ENCODE peak calls at places on chromosome 22, in five cellular contexts. L, B, W, P and T are unnamed samples.

GRCh38 chr22:42357221-42357620 is 75.0 kb downstream of the NFAM1 start:
- DNase-seq in P (peak; percentile 51), B (no peak), L (no peak), W (no peak), T (no peak)

GRCh38 chr22:42383287-42383686 is 48.9 kb downstream of the NFAM1 start:
- DNase-seq in P (no peak), L (no peak), B (no peak), W (no peak), T (no peak)

GRCh38 chr22:47616396-47617020 is 854.1 kb downstream of the TBC1D22A start:
- DNase-seq in W (no peak), B (peak; percentile 43), L (no peak), P (no peak), T (no peak)

GRCh38 chr22:37419916-37420655 is 7.2 kb downstream of the ELFN2 start:
- DNase-seq in B (peak; percentile 49), P (peak; percentile 41), W (no peak), L (no peak), T (no peak)

GRCh38 chr22:16783930-16784354 is 41.3 kb downstream of the XKR3 start:
- DNase-seq in L (no peak), B (no peak), P (no peak), W (no peak), T (peak; percentile 39)

GRCh38 chr22:37501610-37502341 is 15.6 kb upstream of the MFNG start:
- DNase-seq in B (peak; percentile 92), W (no peak), L (peak; percentile 92), P (peak; percentile 88), T (no peak)

GRCh38 chr22:20591660-20592310 is 84.4 kb downstream of the MED15 start:
- DNase-seq in P (no peak), L (peak; percentile 75), B (peak; percentile 40), W (no peak), T (no peak)

GRCh38 chr22:37830093-37830842 is 7.1 kb downstream of the GALR3 start:
- DNase-seq in P (no peak), L (no peak), B (no peak), W (no peak), T (no peak)

GRCh38 chr22:47294222-47294532 is 531.7 kb downstream of the TBC1D22A start:
- DNase-seq in L (peak; percentile 96), W (peak; percentile 57), P (no peak), B (peak; percentile 38), T (no peak)

GRCh38 chr22:30837531-30837930 is 131.0 kb downstream of the MORC2 start:
- DNase-seq in L (no peak), W (no peak), B (no peak), P (no peak), T (no peak)

GRCh38 chr22:39656495-39657490 is 86.2 kb downstream of the CACNA1I start:
- DNase-seq in P (no peak), L (no peak), W (no peak), B (no peak), T (no peak)

GRCh38 chr22:31586137-31586920 is 75.7 kb downstream of the PISD start:
- DNase-seq in L (peak; percentile 75), P (no peak), B (no peak), W (no peak), T (no peak)

GRCh38 chr22:37898441-37899181 is 7.5 kb upstream of the MICALL1 start:
- DNase-seq in L (no peak), W (no peak), B (no peak), P (peak; percentile 95), T (no peak)

GRCh38 chr22:30685178-30685577 is 9.5 kb upstream of the OSBP2 start:
- DNase-seq in L (no peak), W (no peak), P (no peak), B (no peak), T (no peak)

DNA sequence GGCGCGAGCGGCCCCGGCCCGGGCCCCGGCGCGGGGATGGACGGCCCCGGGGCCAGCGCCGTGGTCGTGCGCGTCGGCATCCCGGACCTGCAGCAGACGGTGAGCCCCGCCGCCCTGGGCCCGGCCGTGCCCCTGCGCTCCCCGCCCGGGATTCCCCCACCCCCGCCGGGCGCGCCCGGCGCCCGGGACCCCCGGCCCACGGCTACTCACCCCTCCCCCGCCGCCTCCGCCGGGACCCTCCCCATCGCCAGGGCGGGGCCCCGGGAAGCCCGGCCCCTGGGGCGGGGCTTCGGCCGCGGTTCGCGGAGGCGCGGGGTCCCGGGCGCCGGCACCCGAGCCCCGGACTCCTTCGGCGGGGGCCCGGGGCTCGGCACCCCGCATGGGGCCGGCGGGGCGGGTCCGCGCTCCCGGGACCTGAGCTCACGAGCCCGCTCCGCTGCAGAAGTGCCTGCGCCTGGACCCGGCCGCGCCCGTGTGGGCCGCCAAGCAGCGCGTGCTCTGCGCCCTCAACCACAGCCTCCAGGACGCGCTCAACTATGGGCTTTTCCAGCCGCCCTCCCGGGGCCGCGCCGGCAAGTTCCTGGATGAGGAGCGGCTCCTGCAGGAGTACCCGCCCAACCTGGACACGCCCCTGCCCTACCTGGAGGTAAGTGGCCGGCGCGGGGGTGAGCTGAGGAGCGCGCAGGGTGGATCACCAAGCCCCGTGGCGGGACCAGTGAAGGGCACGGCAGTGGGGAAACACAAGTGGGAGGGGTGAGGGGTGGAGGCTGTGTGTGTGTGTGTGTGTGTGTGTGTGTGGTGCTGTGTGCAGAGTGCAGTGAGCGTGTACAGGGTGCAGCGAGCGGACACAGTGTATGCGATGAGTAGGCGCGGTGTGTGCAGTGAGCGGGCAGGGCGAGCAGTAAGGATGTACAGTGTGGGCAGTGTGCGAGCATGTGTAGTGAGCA is 2.3 kb downstream of the SHANK3 start:
- DNase-seq in L (no peak), W (no peak), P (peak; percentile 82), B (peak; percentile 74), T (no peak)
- H3K4me3 ChIP-seq in L (no peak overlapping the region), W (peak overlapping the region; percentile 60), P (peak overlapping the region; percentile 36), B (peak overlapping the region; percentile 49), T (peak overlapping the region; percentile 9)

GRCh38 chr22:36049678-36049997 is 21.0 kb upstream of the RBFOX2 start:
- DNase-seq in W (no peak), L (no peak), B (no peak), P (no peak), T (no peak)
- H3K4me3 ChIP-seq in W (no peak overlapping the region), L (no peak overlapping the region), B (no peak overlapping the region), P (no peak overlapping the region), T (no peak overlapping the region)

DNA sequence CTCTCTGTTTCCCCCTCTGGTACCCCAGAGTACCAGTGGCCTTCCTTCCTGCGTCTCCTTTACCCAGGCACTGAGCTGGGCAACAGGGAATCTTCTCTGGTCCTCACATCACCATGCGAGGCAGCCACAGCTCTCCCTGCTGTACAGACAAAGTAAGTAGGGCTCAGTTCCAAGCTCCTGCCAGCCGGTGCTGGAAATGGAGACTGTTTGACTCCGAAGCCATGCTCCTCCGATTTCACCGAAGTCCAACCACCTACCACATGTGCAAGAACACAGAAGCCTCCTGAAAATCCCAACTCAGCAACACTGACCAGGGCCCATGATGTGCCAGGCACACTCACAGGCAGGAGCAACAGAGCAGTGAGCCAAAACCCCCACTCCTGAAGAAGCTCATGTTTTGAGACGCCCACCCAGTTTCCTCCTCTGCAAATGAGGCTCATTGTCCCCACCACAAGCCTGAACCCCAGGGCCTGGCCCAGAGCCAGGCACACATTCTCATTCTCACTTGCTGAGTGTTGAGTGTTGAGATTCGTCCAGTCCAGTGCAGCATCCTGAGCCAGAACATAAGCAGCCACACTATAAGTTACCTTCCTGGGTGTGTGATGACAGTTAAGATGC is 156.0 kb downstream of the MPPED1 start:
- DNase-seq in P (no peak), L (no peak), W (no peak), B (no peak), T (no peak)
- H3K4me3 ChIP-seq in P (no peak overlapping the region), L (no peak overlapping the region), W (no peak overlapping the region), B (no peak overlapping the region), T (no peak overlapping the region)

GRCh38 chr22:35312198-35313059 is 12.7 kb downstream of the TOM1 start:
- DNase-seq in B (peak; percentile 75), L (peak; percentile 46), P (peak; percentile 91), W (no peak), T (no peak)

GRCh38 chr22:35314161-35314942 is 14.7 kb downstream of the TOM1 start:
- DNase-seq in L (no peak), B (no peak), P (no peak), W (no peak), T (no peak)

GRCh38 chr22:35311551-35311999 is 11.9 kb downstream of the TOM1 start:
- DNase-seq in B (no peak), P (no peak), W (no peak), L (no peak), T (no peak)

GRCh38 chr22:35315141-35315854 is 15.6 kb downstream of the TOM1 start:
- DNase-seq in W (peak; percentile 80), B (no peak), L (no peak), P (no peak), T (no peak)

GRCh38 chr22:35313311-35314121 is 13.8 kb downstream of the TOM1 start:
- DNase-seq in L (peak; percentile 69), W (peak; percentile 94), B (no peak), P (peak; percentile 51), T (no peak)
- H3K4me3 ChIP-seq in L (no peak overlapping the region), W (peak overlapping the region; percentile 48), B (no peak overlapping the region), P (no peak overlapping the region), T (no peak overlapping the region)